ENCODE peak calls at places on chromosomes 1 and 21, in ten cellular contexts. One of them, this sample, is unnamed.

GRCh38 chr21:16588433-16588860 is 858.7 kb downstream of the USP25 start:
- DNase-seq in A549: peak; percentile 71
- DNase-seq in left lung: peak; percentile 53
- DNase-seq in pancreas: peak; percentile 21
- DNase-seq in keratinocyte: peak; percentile 25
- DNase-seq in right atrium auricular region: peak; percentile 84
- DNase-seq in dorsolateral prefrontal cortex: peak; percentile 95
- DNase-seq in mesendoderm: peak; percentile 76
- DNase-seq in tibial artery: peak; percentile 78
- DNase-seq in uterus: peak; percentile 84
- DNase-seq in this sample: peak; percentile 48

GRCh38 chr21:25639167-25639921 is at the start of gene JAM2:
- DNase-seq in mesendoderm: peak; percentile 68
- DNase-seq in right atrium auricular region: no peak
- DNase-seq in dorsolateral prefrontal cortex: peak; percentile 59
- DNase-seq in uterus: peak; percentile 57
- DNase-seq in left lung: peak; percentile 39
- DNase-seq in tibial artery: peak; percentile 34
- DNase-seq in A549: peak; percentile 15
- DNase-seq in pancreas: peak; percentile 11
- DNase-seq in keratinocyte: no peak
- DNase-seq in this sample: peak; percentile 48

GRCh38 chr1:223425550-223425949 is 32.3 kb downstream of the CCDC185 start:
- DNase-seq in right atrium auricular region: no peak
- DNase-seq in mesendoderm: no peak
- DNase-seq in tibial artery: no peak
- DNase-seq in left lung: no peak
- DNase-seq in keratinocyte: no peak
- DNase-seq in pancreas: no peak
- DNase-seq in dorsolateral prefrontal cortex: no peak
- DNase-seq in A549: no peak
- DNase-seq in uterus: no peak
- DNase-seq in this sample: no peak

GRCh38 chr1:20390589-20391331 is 95.2 kb downstream of the CAMK2N1 start:
- DNase-seq in left lung: no peak
- DNase-seq in pancreas: no peak
- DNase-seq in A549: no peak
- DNase-seq in dorsolateral prefrontal cortex: no peak
- DNase-seq in mesendoderm: no peak
- DNase-seq in right atrium auricular region: no peak
- DNase-seq in keratinocyte: no peak
- DNase-seq in uterus: no peak
- DNase-seq in tibial artery: no peak
- DNase-seq in this sample: no peak

GRCh38 chr1:58727363-58727762 is 27.5 kb upstream of the MYSM1 start:
- DNase-seq in right atrium auricular region: no peak
- DNase-seq in keratinocyte: peak; percentile 73
- DNase-seq in tibial artery: no peak
- DNase-seq in A549: peak; percentile 70
- DNase-seq in mesendoderm: peak; percentile 71
- DNase-seq in left lung: no peak
- DNase-seq in uterus: no peak
- DNase-seq in dorsolateral prefrontal cortex: no peak
- DNase-seq in pancreas: no peak
- DNase-seq in this sample: no peak

GRCh38 chr1:101188311-101188710 is 48.5 kb upstream of the S1PR1 start:
- DNase-seq in uterus: no peak
- DNase-seq in keratinocyte: no peak
- DNase-seq in left lung: no peak
- DNase-seq in dorsolateral prefrontal cortex: no peak
- DNase-seq in tibial artery: no peak
- DNase-seq in mesendoderm: no peak
- DNase-seq in A549: no peak
- DNase-seq in right atrium auricular region: no peak
- DNase-seq in pancreas: no peak
- DNase-seq in this sample: no peak

GRCh38 chr1:172748201-172748600 is 89.3 kb downstream of the FASLG start:
- DNase-seq in keratinocyte: no peak
- DNase-seq in left lung: no peak
- DNase-seq in pancreas: no peak
- DNase-seq in right atrium auricular region: no peak
- DNase-seq in dorsolateral prefrontal cortex: no peak
- DNase-seq in A549: no peak
- DNase-seq in uterus: no peak
- DNase-seq in mesendoderm: no peak
- DNase-seq in tibial artery: no peak
- DNase-seq in this sample: no peak

GRCh38 chr21:45433911-45434644 is 29.1 kb downstream of the COL18A1 start:
- DNase-seq in right atrium auricular region: no peak
- DNase-seq in tibial artery: no peak
- DNase-seq in pancreas: no peak
- DNase-seq in left lung: no peak
- DNase-seq in A549: no peak
- DNase-seq in mesendoderm: no peak
- DNase-seq in uterus: no peak
- DNase-seq in keratinocyte: no peak
- DNase-seq in dorsolateral prefrontal cortex: no peak
- DNase-seq in this sample: no peak

GRCh38 chr1:85584264-85584781 is 3.8 kb downstream of the CCN1 start:
- DNase-seq in tibial artery: no peak
- DNase-seq in left lung: no peak
- DNase-seq in uterus: no peak
- DNase-seq in A549: peak; percentile 69
- DNase-seq in mesendoderm: peak; percentile 93
- DNase-seq in pancreas: no peak
- DNase-seq in keratinocyte: no peak
- DNase-seq in dorsolateral prefrontal cortex: no peak
- DNase-seq in right atrium auricular region: no peak
- DNase-seq in this sample: no peak

GRCh38 chr1:157988002-157988401 is 5.4 kb upstream of the KIRREL1 start:
- DNase-seq in mesendoderm: no peak
- DNase-seq in pancreas: no peak
- DNase-seq in keratinocyte: no peak
- DNase-seq in tibial artery: no peak
- DNase-seq in A549: no peak
- DNase-seq in right atrium auricular region: no peak
- DNase-seq in uterus: no peak
- DNase-seq in dorsolateral prefrontal cortex: no peak
- DNase-seq in left lung: no peak
- DNase-seq in this sample: no peak

GRCh38 chr1:182599339-182599738 is 4.8 kb downstream of the RGS16 start:
- DNase-seq in uterus: no peak
- DNase-seq in keratinocyte: no peak
- DNase-seq in right atrium auricular region: no peak
- DNase-seq in dorsolateral prefrontal cortex: no peak
- DNase-seq in left lung: no peak
- DNase-seq in A549: no peak
- DNase-seq in mesendoderm: peak; percentile 63
- DNase-seq in pancreas: no peak
- DNase-seq in tibial artery: no peak
- DNase-seq in this sample: no peak

GRCh38 chr1:158013840-158014520 is 20.5 kb downstream of the KIRREL1 start:
- DNase-seq in right atrium auricular region: no peak
- DNase-seq in left lung: no peak
- DNase-seq in pancreas: no peak
- DNase-seq in uterus: no peak
- DNase-seq in keratinocyte: no peak
- DNase-seq in tibial artery: no peak
- DNase-seq in dorsolateral prefrontal cortex: no peak
- DNase-seq in mesendoderm: no peak
- DNase-seq in A549: no peak
- DNase-seq in this sample: no peak

GRCh38 chr1:201573923-201574322 is 35.0 kb downstream of the NAV1 start:
- DNase-seq in left lung: no peak
- DNase-seq in A549: no peak
- DNase-seq in tibial artery: no peak
- DNase-seq in right atrium auricular region: no peak
- DNase-seq in mesendoderm: no peak
- DNase-seq in dorsolateral prefrontal cortex: peak; percentile 7
- DNase-seq in pancreas: no peak
- DNase-seq in keratinocyte: no peak
- DNase-seq in uterus: no peak
- DNase-seq in this sample: peak; percentile 8

GRCh38 chr1:39802496-39803260 is 14.0 kb upstream of the BMP8B start:
- DNase-seq in right atrium auricular region: no peak
- DNase-seq in tibial artery: no peak
- DNase-seq in pancreas: no peak
- DNase-seq in keratinocyte: no peak
- DNase-seq in left lung: no peak
- DNase-seq in mesendoderm: no peak
- DNase-seq in dorsolateral prefrontal cortex: no peak
- DNase-seq in uterus: no peak
- DNase-seq in A549: no peak
- DNase-seq in this sample: peak; percentile 29

GRCh38 chr1:39795651-39796050 is 7.0 kb upstream of the BMP8B start:
- DNase-seq in uterus: no peak
- DNase-seq in mesendoderm: no peak
- DNase-seq in pancreas: no peak
- DNase-seq in left lung: no peak
- DNase-seq in keratinocyte: no peak
- DNase-seq in tibial artery: no peak
- DNase-seq in right atrium auricular region: no peak
- DNase-seq in A549: no peak
- DNase-seq in dorsolateral prefrontal cortex: no peak
- DNase-seq in this sample: peak; percentile 10

GRCh38 chr1:39805385-39805784 is 16.7 kb upstream of the BMP8B start:
- DNase-seq in dorsolateral prefrontal cortex: no peak
- DNase-seq in A549: no peak
- DNase-seq in tibial artery: no peak
- DNase-seq in right atrium auricular region: no peak
- DNase-seq in pancreas: no peak
- DNase-seq in keratinocyte: no peak
- DNase-seq in uterus: no peak
- DNase-seq in mesendoderm: no peak
- DNase-seq in left lung: no peak
- DNase-seq in this sample: no peak

GRCh38 chr1:39800471-39800835 is 11.8 kb upstream of the BMP8B start:
- DNase-seq in left lung: no peak
- DNase-seq in A549: no peak
- DNase-seq in tibial artery: no peak
- DNase-seq in uterus: no peak
- DNase-seq in dorsolateral prefrontal cortex: no peak
- DNase-seq in keratinocyte: no peak
- DNase-seq in right atrium auricular region: no peak
- DNase-seq in mesendoderm: no peak
- DNase-seq in pancreas: no peak
- DNase-seq in this sample: no peak

GRCh38 chr1:39799770-39800470 is 11.3 kb upstream of the BMP8B start:
- DNase-seq in A549: peak; percentile 69
- DNase-seq in keratinocyte: peak; percentile 71
- DNase-seq in tibial artery: peak; percentile 45
- DNase-seq in right atrium auricular region: peak; percentile 62
- DNase-seq in dorsolateral prefrontal cortex: peak; percentile 76
- DNase-seq in pancreas: peak; percentile 86
- DNase-seq in mesendoderm: peak; percentile 88
- DNase-seq in uterus: peak; percentile 24
- DNase-seq in left lung: peak; percentile 77
- DNase-seq in this sample: peak; percentile 78
- H3K27ac ChIP-seq in A549: peak overlapping the region; percentile 60
- H3K27ac ChIP-seq in keratinocyte: peak overlapping the region; percentile 26
- H3K27ac ChIP-seq in tibial artery: no peak overlapping the region
- H3K27ac ChIP-seq in right atrium auricular region: no peak overlapping the region
- H3K27ac ChIP-seq in dorsolateral prefrontal cortex: no peak overlapping the region
- H3K27ac ChIP-seq in pancreas: no peak overlapping the region
- H3K27ac ChIP-seq in mesendoderm: no peak overlapping the region
- H3K27ac ChIP-seq in uterus: no peak overlapping the region
- H3K27ac ChIP-seq in left lung: no peak overlapping the region
- H3K27ac ChIP-seq in this sample: peak overlapping the region; percentile 49

GRCh38 chr1:52913014-52913413 is 8.5 kb downstream of the ECHDC2 start:
- DNase-seq in pancreas: no peak
- DNase-seq in mesendoderm: no peak
- DNase-seq in tibial artery: no peak
- DNase-seq in right atrium auricular region: peak; percentile 13
- DNase-seq in uterus: no peak
- DNase-seq in A549: no peak
- DNase-seq in left lung: no peak
- DNase-seq in keratinocyte: no peak
- DNase-seq in dorsolateral prefrontal cortex: no peak
- DNase-seq in this sample: no peak
- H3K27ac ChIP-seq in pancreas: no peak overlapping the region
- H3K27ac ChIP-seq in mesendoderm: no peak overlapping the region
- H3K27ac ChIP-seq in tibial artery: no peak overlapping the region
- H3K27ac ChIP-seq in right atrium auricular region: no peak overlapping the region
- H3K27ac ChIP-seq in uterus: no peak overlapping the region
- H3K27ac ChIP-seq in A549: no peak overlapping the region
- H3K27ac ChIP-seq in left lung: no peak overlapping the region
- H3K27ac ChIP-seq in keratinocyte: no peak overlapping the region
- H3K27ac ChIP-seq in dorsolateral prefrontal cortex: no peak overlapping the region
- H3K27ac ChIP-seq in this sample: no peak overlapping the region

GRCh38 chr1:10774615-10775310 is 21.7 kb downstream of the CASZ1 start:
- DNase-seq in left lung: no peak
- DNase-seq in A549: no peak
- DNase-seq in keratinocyte: no peak
- DNase-seq in mesendoderm: no peak
- DNase-seq in tibial artery: no peak
- DNase-seq in right atrium auricular region: no peak
- DNase-seq in pancreas: no peak
- DNase-seq in dorsolateral prefrontal cortex: no peak
- DNase-seq in uterus: no peak
- DNase-seq in this sample: peak; percentile 30
- H3K27ac ChIP-seq in left lung: no peak overlapping the region
- H3K27ac ChIP-seq in A549: no peak overlapping the region
- H3K27ac ChIP-seq in keratinocyte: no peak overlapping the region
- H3K27ac ChIP-seq in mesendoderm: no peak overlapping the region
- H3K27ac ChIP-seq in tibial artery: no peak overlapping the region
- H3K27ac ChIP-seq in right atrium auricular region: no peak overlapping the region
- H3K27ac ChIP-seq in pancreas: no peak overlapping the region
- H3K27ac ChIP-seq in dorsolateral prefrontal cortex: no peak overlapping the region
- H3K27ac ChIP-seq in uterus: no peak overlapping the region
- H3K27ac ChIP-seq in this sample: no peak overlapping the region

GRCh38 chr1:66302810-66303209 is 231.1 kb upstream of the SGIP1 start:
- DNase-seq in A549: peak; percentile 24
- DNase-seq in pancreas: no peak
- DNase-seq in keratinocyte: no peak
- DNase-seq in mesendoderm: no peak
- DNase-seq in uterus: no peak
- DNase-seq in tibial artery: no peak
- DNase-seq in left lung: no peak
- DNase-seq in dorsolateral prefrontal cortex: no peak
- DNase-seq in right atrium auricular region: no peak
- DNase-seq in this sample: no peak

GRCh38 chr1:66304128-66304527 is 229.8 kb upstream of the SGIP1 start:
- DNase-seq in keratinocyte: no peak
- DNase-seq in pancreas: no peak
- DNase-seq in A549: no peak
- DNase-seq in mesendoderm: no peak
- DNase-seq in dorsolateral prefrontal cortex: no peak
- DNase-seq in tibial artery: no peak
- DNase-seq in right atrium auricular region: no peak
- DNase-seq in left lung: no peak
- DNase-seq in uterus: no peak
- DNase-seq in this sample: no peak

GRCh38 chr1:66303646-66304045 is 230.3 kb upstream of the SGIP1 start:
- DNase-seq in right atrium auricular region: no peak
- DNase-seq in pancreas: no peak
- DNase-seq in dorsolateral prefrontal cortex: no peak
- DNase-seq in left lung: no peak
- DNase-seq in tibial artery: no peak
- DNase-seq in mesendoderm: no peak
- DNase-seq in A549: no peak
- DNase-seq in uterus: no peak
- DNase-seq in keratinocyte: no peak
- DNase-seq in this sample: no peak

GRCh38 chr1:66309006-66309741 is 224.8 kb upstream of the SGIP1 start:
- DNase-seq in right atrium auricular region: no peak
- DNase-seq in pancreas: no peak
- DNase-seq in mesendoderm: no peak
- DNase-seq in left lung: no peak
- DNase-seq in uterus: no peak
- DNase-seq in dorsolateral prefrontal cortex: no peak
- DNase-seq in keratinocyte: no peak
- DNase-seq in A549: no peak
- DNase-seq in tibial artery: no peak
- DNase-seq in this sample: no peak

GRCh38 chr1:66305927-66306326 is 228.0 kb upstream of the SGIP1 start:
- DNase-seq in keratinocyte: no peak
- DNase-seq in uterus: no peak
- DNase-seq in dorsolateral prefrontal cortex: no peak
- DNase-seq in A549: no peak
- DNase-seq in pancreas: no peak
- DNase-seq in left lung: no peak
- DNase-seq in tibial artery: no peak
- DNase-seq in mesendoderm: no peak
- DNase-seq in right atrium auricular region: no peak
- DNase-seq in this sample: no peak
- H3K27ac ChIP-seq in keratinocyte: no peak overlapping the region
- H3K27ac ChIP-seq in uterus: no peak overlapping the region
- H3K27ac ChIP-seq in dorsolateral prefrontal cortex: no peak overlapping the region
- H3K27ac ChIP-seq in A549: no peak overlapping the region
- H3K27ac ChIP-seq in pancreas: no peak overlapping the region
- H3K27ac ChIP-seq in left lung: no peak overlapping the region
- H3K27ac ChIP-seq in tibial artery: no peak overlapping the region
- H3K27ac ChIP-seq in mesendoderm: no peak overlapping the region
- H3K27ac ChIP-seq in right atrium auricular region: no peak overlapping the region
- H3K27ac ChIP-seq in this sample: no peak overlapping the region

This sample was measured in lower lobe of right lung.